ENCODE peak calls at places on chromosomes 2 and 18, in five cellular contexts. T is ELF-1; E is effector CD4-positive, alpha-beta T cell; V is activated CD8-positive, alpha-beta memory T cell treated with anti-CD3 and anti-CD28 coated beads, Interleukin-2, amount 50 U/mL, for 48 hours; O is NCI-H2081 treated with DMSO at 0.1 percent for 48 hours. W is an unnamed sample.

GRCh38 chr2:135317375-135317774 is 213.6 kb downstream of the ZRANB3 start:
- DNase-seq in T (no peak), V (no peak), E (no peak), O (no peak), W (no peak)

GRCh38 chr2:217113496-217113895 is 253.6 kb upstream of the TNP1 start:
- DNase-seq in V (no peak), E (no peak), T (no peak), O (no peak), W (no peak)

GRCh38 chr2:44930274-44930826 is 11.2 kb upstream of the SIX3 start:
- DNase-seq in E (no peak), T (peak; percentile 73), V (no peak), O (no peak), W (peak; percentile 61)

GRCh38 chr2:10576456-10576855 is 113.3 kb downstream of the NOL10 start:
- DNase-seq in V (no peak), O (no peak), E (no peak), T (no peak), W (no peak)

GRCh38 chr2:213429516-213429915 is 145.3 kb downstream of the SPAG16 start:
- DNase-seq in V (no peak), E (no peak), O (no peak), T (peak; percentile 45), W (no peak)

GRCh38 chr2:128315829-128316776 is 2.6 kb downstream of the HS6ST1 start:
- DNase-seq in V (peak; percentile 52), T (peak; percentile 18), O (no peak), E (no peak), W (peak; percentile 69)

GRCh38 chr2:37877457-37878315 is 47.4 kb upstream of the RMDN2 start:
- DNase-seq in E (peak; percentile 25), O (peak; percentile 60), V (no peak), T (peak; percentile 45), W (peak; percentile 86)

GRCh38 chr2:161273038-161273760 is 35.0 kb upstream of the PSMD14 start:
- DNase-seq in O (peak; percentile 16), V (no peak), T (peak; percentile 23), E (peak; percentile 57), W (peak; percentile 59)

GRCh38 chr2:63888053-63888452 is 46.4 kb downstream of the UGP2 start:
- DNase-seq in V (no peak), O (no peak), T (no peak), E (no peak), W (no peak)

GRCh38 chr18:73283032-73283431 is 415.2 kb upstream of the NETO1 start:
- DNase-seq in T (no peak), O (no peak), E (no peak), V (no peak), W (no peak)

GRCh38 chr18:36675076-36675475 is 153.7 kb downstream of the TPGS2 start:
- DNase-seq in T (no peak), V (no peak), O (no peak), E (no peak), W (no peak)

GRCh38 chr2:111117666-111118454 is 2.9 kb upstream of the BCL2L11 start:
- DNase-seq in T (peak; percentile 59), O (no peak), E (no peak), V (peak; percentile 73), W (peak; percentile 72)

GRCh38 chr2:54895735-54896134 is 154.5 kb downstream of the RTN4 start:
- DNase-seq in T (no peak), E (no peak), V (no peak), O (no peak), W (no peak)

GRCh38 chr18:76256897-76257500 is 238.0 kb downstream of the ZNF516 start:
- DNase-seq in T (no peak), E (no peak), V (no peak), O (peak; percentile 47), W (peak; percentile 81)

GRCh38 chr18:30730915-30731314 is 311.6 kb downstream of the DSC3 start:
- DNase-seq in O (no peak), V (no peak), E (no peak), T (peak; percentile 7), W (no peak)

GRCh38 chr2:65818873-65819451 is 386.6 kb upstream of the SPRED2 start:
- DNase-seq in T (peak; percentile 37), O (no peak), V (no peak), E (no peak), W (no peak)

GRCh38 chr2:99152181-99152580 is 2.6 kb downstream of the TSGA10 start:
- DNase-seq in T (no peak), V (no peak), O (no peak), E (no peak), W (peak; percentile 91)

GRCh38 chr18:12424252-12424651 is 16.5 kb downstream of the PRELID3A start:
- DNase-seq in T (no peak), V (no peak), O (no peak), E (no peak), W (no peak)

GRCh38 chr2:48175254-48175653 is 269.0 kb upstream of the FBXO11 start:
- DNase-seq in O (no peak), E (no peak), V (no peak), T (no peak), W (no peak)

GRCh38 chr2:121207494-121207893 is 77.5 kb downstream of the TFCP2L1 start:
- DNase-seq in T (no peak), E (no peak), V (no peak), O (no peak), W (no peak)

GRCh38 chr18:777021-777420 is 35.0 kb downstream of the YES1 start:
- DNase-seq in E (no peak), V (no peak), T (no peak), O (no peak), W (no peak)

GRCh38 chr2:128457716-128458115 is 139.0 kb upstream of the HS6ST1 start:
- DNase-seq in O (no peak), E (no peak), T (no peak), V (no peak), W (no peak)

GRCh38 chr18:79513381-79514081 is 117.8 kb downstream of the NFATC1 start:
- DNase-seq in E (no peak), O (no peak), V (peak; percentile 48), T (no peak), W (no peak)

GRCh38 chr2:7572460-7572859 is 655.2 kb downstream of the RNF144A start:
- DNase-seq in E (no peak), V (peak; percentile 60), O (no peak), T (no peak), W (no peak)

GRCh38 chr2:71784734-71785549 is 331.6 kb downstream of the DYSF start:
- DNase-seq in E (no peak), V (no peak), O (no peak), T (peak; percentile 48), W (no peak)

GRCh38 chr2:137056704-137057103 is 291.4 kb downstream of the THSD7B start:
- DNase-seq in E (no peak), T (no peak), V (no peak), O (no peak), W (no peak)

GRCh38 chr2:1995584-1995983 is 251.3 kb upstream of the PXDN start:
- DNase-seq in E (no peak), T (no peak), V (no peak), O (no peak), W (no peak)

GRCh38 chr2:218662827-218663226 is 3.3 kb downstream of the BCS1L start:
- DNase-seq in O (no peak), E (no peak), V (no peak), T (no peak), W (no peak)

GRCh38 chr2:10911291-10912075 is at the start of gene KCNF1:
- DNase-seq in V (no peak), T (peak; percentile 81), E (no peak), O (peak; percentile 8), W (peak; percentile 95)

W was measured in left kidney.